ENCODE peak calls at places on chromosomes 6 and 20, in eight cellular contexts. O is HFFc6; W is activated naive CD4-positive, alpha-beta T cell treated with anti-CD3 and anti-CD28 coated beads for 36 hours; E is GM23248; X is endothelial cell; C is cardiac fibroblast; F is fibroblast of lung; M is NCI-H1694. H is an unnamed sample.

GRCh38 chr20:22711981-22712755 is 127.8 kb upstream of the FOXA2 start:
- DNase-seq in O (no peak), W (no peak), E (no peak), X (no peak), C (no peak), F (no peak), M (no peak), H (no peak)

GRCh38 chr20:25227317-25227831 is 20.5 kb upstream of the PYGB start:
- DNase-seq in O (peak; percentile 35), W (no peak), E (peak; percentile 91), X (no peak), C (peak; percentile 86), F (peak; percentile 68), M (no peak), H (no peak)

GRCh38 chr6:3438190-3439167 is 18.4 kb downstream of the SLC22A23 start:
- DNase-seq in O (no peak), W (no peak), E (peak; percentile 77), X (no peak), C (peak; percentile 86), F (peak; percentile 89), M (no peak), H (peak; percentile 40)

GRCh38 chr6:100099189-100100074 is 105.4 kb upstream of the MCHR2 start:
- DNase-seq in O (peak; percentile 50), W (no peak), E (peak; percentile 67), X (no peak), C (peak; percentile 44), F (peak; percentile 52), M (peak; percentile 33), H (peak; percentile 51)

GRCh38 chr6:47574789-47575188 is 97.2 kb downstream of the CD2AP start:
- DNase-seq in O (no peak), W (no peak), E (no peak), X (no peak), C (no peak), F (no peak), M (no peak), H (no peak)

GRCh38 chr20:24469116-24470030 is at the start of gene SYNDIG1:
- DNase-seq in O (no peak), W (no peak), E (peak; percentile 55), X (peak; percentile 59), C (peak; percentile 0), F (no peak), M (no peak), H (no peak)

GRCh38 chr6:112202639-112203341 is 51.6 kb downstream of the LAMA4 start:
- DNase-seq in O (no peak), W (no peak), E (peak; percentile 63), X (no peak), C (no peak), F (peak; percentile 51), M (peak; percentile 73), H (peak; percentile 13)

GRCh38 chr20:10419550-10420133 is 14.4 kb downstream of the MKKS start:
- DNase-seq in O (no peak), W (no peak), E (no peak), X (no peak), C (no peak), F (peak; percentile 12), M (no peak), H (no peak)

GRCh38 chr20:52410182-52410647 is 218.6 kb upstream of the ZFP64 start:
- DNase-seq in O (no peak), W (peak; percentile 54), E (peak; percentile 89), X (no peak), C (peak; percentile 78), F (peak; percentile 72), M (no peak), H (no peak)

GRCh38 chr20:24933266-24933908 is 15.7 kb upstream of the CST7 start:
- DNase-seq in O (no peak), W (no peak), E (no peak), X (no peak), C (no peak), F (no peak), M (no peak), H (no peak)

GRCh38 chr20:63172726-63173125 is 43.2 kb downstream of the YTHDF1 start:
- DNase-seq in O (no peak), W (no peak), E (no peak), X (peak; percentile 45), C (no peak), F (no peak), M (no peak), H (peak; percentile 54)

GRCh38 chr20:33507461-33507860 is 17.6 kb downstream of the CBFA2T2 start:
- DNase-seq in O (no peak), W (no peak), E (no peak), X (no peak), C (no peak), F (no peak), M (no peak), H (no peak)

GRCh38 chr20:2610941-2611720 is 41.3 kb upstream of the NOP56 start:
- DNase-seq in O (no peak), W (no peak), E (no peak), X (no peak), C (no peak), F (no peak), M (peak; percentile 19), H (peak; percentile 97)

GRCh38 chr6:40106840-40107239 is 172.6 kb upstream of the MOCS1 start:
- DNase-seq in O (no peak), W (no peak), E (no peak), X (no peak), C (no peak), F (no peak), M (no peak), H (no peak)

GRCh38 chr6:127792616-127793015 is 108.2 kb downstream of the THEMIS start:
- DNase-seq in O (no peak), W (no peak), E (no peak), X (no peak), C (no peak), F (no peak), M (no peak), H (no peak)

GRCh38 chr6:137723273-137724017 is 143.6 kb upstream of the TNFAIP3 start:
- DNase-seq in O (no peak), W (no peak), E (no peak), X (no peak), C (no peak), F (no peak), M (no peak), H (no peak)

GRCh38 chr20:45997187-45997586 is 11.5 kb upstream of the MMP9 start:
- DNase-seq in O (no peak), W (no peak), E (no peak), X (no peak), C (no peak), F (no peak), M (no peak), H (no peak)

GRCh38 chr20:35215066-35215956 is 11.2 kb upstream of the MMP24 start:
- DNase-seq in O (peak; percentile 82), W (no peak), E (peak; percentile 68), X (no peak), C (no peak), F (no peak), M (no peak), H (peak; percentile 65)

GRCh38 chr6:112037783-112038216 is 16.1 kb upstream of the CCN6 start:
- DNase-seq in O (peak; percentile 93), W (peak; percentile 43), E (peak; percentile 99), X (no peak), C (peak; percentile 95), F (peak; percentile 91), M (no peak), H (peak; percentile 66)

GRCh38 chr6:56604186-56604585 is 38.5 kb downstream of the DST start:
- DNase-seq in O (no peak), W (peak; percentile 25), E (peak; percentile 61), X (no peak), C (no peak), F (no peak), M (no peak), H (no peak)

GRCh38 chr6:83292900-83293843 is 100.0 kb downstream of the RWDD2A start:
- DNase-seq in O (no peak), W (no peak), E (no peak), X (no peak), C (no peak), F (no peak), M (no peak), H (no peak)

GRCh38 chr6:136421537-136422158 is 128.6 kb downstream of the MAP7 start:
- DNase-seq in O (no peak), W (no peak), E (no peak), X (no peak), C (no peak), F (no peak), M (no peak), H (no peak)

GRCh38 chr6:155530219-155530834 is 74.7 kb upstream of the NOX3 start:
- DNase-seq in O (peak; percentile 51), W (peak; percentile 47), E (peak; percentile 70), X (no peak), C (peak; percentile 71), F (peak; percentile 67), M (peak; percentile 2), H (no peak)

GRCh38 chr6:96227135-96227534 is 211.4 kb downstream of the FUT9 start:
- DNase-seq in O (no peak), W (no peak), E (no peak), X (no peak), C (no peak), F (no peak), M (no peak), H (no peak)

GRCh38 chr20:25019381-25020155 is 27.0 kb upstream of the APMAP start:
- DNase-seq in O (no peak), W (no peak), E (no peak), X (no peak), C (no peak), F (no peak), M (no peak), H (no peak)

GRCh38 chr20:376750-377149 is 3.8 kb upstream of the TRIB3 start:
- DNase-seq in O (no peak), W (no peak), E (no peak), X (no peak), C (no peak), F (no peak), M (no peak), H (peak; percentile 52)

GRCh38 chr6:5094327-5094726 is 9.2 kb downstream of the PPP1R3G start:
- DNase-seq in O (peak; percentile 92), W (no peak), E (peak; percentile 94), X (no peak), C (peak; percentile 83), F (peak; percentile 98), M (no peak), H (peak; percentile 8)

GRCh38 chr20:43849496-43850197 is 65.0 kb upstream of the TOX2 start:
- DNase-seq in O (peak; percentile 65), W (no peak), E (peak; percentile 52), X (no peak), C (peak; percentile 48), F (peak; percentile 91), M (no peak), H (peak; percentile 59)

GRCh38 chr6:66489269-66489987 is 782.4 kb upstream of the EYS start:
- DNase-seq in O (no peak), W (no peak), E (no peak), X (no peak), C (no peak), F (no peak), M (no peak), H (no peak)

GRCh38 chr20:57698867-57699275 is 10.9 kb downstream of the PMEPA1 start:
- DNase-seq in O (no peak), W (peak; percentile 22), E (peak; percentile 57), X (no peak), C (no peak), F (no peak), M (no peak), H (no peak)

GRCh38 chr6:35596448-35597442 is 84.0 kb upstream of the TULP1 start:
- DNase-seq in O (peak; percentile 75), W (no peak), E (peak; percentile 84), X (no peak), C (peak; percentile 91), F (peak; percentile 95), M (no peak), H (no peak)